ENCODE peak calls at places on chromosomes 5 and 9, in four cellular contexts. G is stimulated activated CD4-positive, alpha-beta T cell treated with anti-CD3 and anti-CD28 coated beads, TNF-alpha, amount 100 ng/mL, for 48 hours; V is spleen; S is KG1. R is an unnamed sample.

GRCh38 chr5:98934581-98934980 is 5.8 kb upstream of the CHD1 start:
- DNase-seq in G (no peak), V (no peak), S (no peak), R (no peak)

GRCh38 chr5:30502277-30502676 is 691.2 kb upstream of the CDH6 start:
- DNase-seq in G (no peak), V (no peak), S (no peak), R (no peak)

GRCh38 chr9:14240491-14240890 is 73.5 kb downstream of the NFIB start:
- DNase-seq in G (no peak), V (no peak), S (no peak), R (no peak)

GRCh38 chr9:126861707-126862460 is 1.4 kb downstream of the ZBTB34 start:
- DNase-seq in G (no peak), V (peak), S (peak), R (no peak)

GRCh38 chr9:135090547-135090946 is 3.1 kb downstream of the OLFM1 start:
- DNase-seq in G (no peak), V (no peak), S (no peak), R (no peak)

GRCh38 chr5:625516-625915 is 13.4 kb downstream of the CEP72 start:
- DNase-seq in G (no peak), V (peak), S (no peak), R (no peak)

GRCh38 chr9:5110867-5111681 is 74.4 kb downstream of the INSL6 start:
- DNase-seq in G (no peak), V (peak), S (no peak), R (no peak)

GRCh38 chr5:130282044-130282443 is 377.8 kb downstream of the CHSY3 start:
- DNase-seq in G (no peak), V (no peak), S (no peak), R (no peak)

GRCh38 chr5:151612689-151613427 is 21.7 kb upstream of the FAT2 start:
- DNase-seq in G (peak), V (no peak), S (no peak), R (no peak)

GRCh38 chr9:27260789-27261516 is 36.0 kb downstream of the EQTN start:
- DNase-seq in G (no peak), V (no peak), S (no peak), R (no peak)

GRCh38 chr5:61313960-61314681 is 17.9 kb upstream of the ZSWIM6 start:
- DNase-seq in G (no peak), V (no peak), S (no peak), R (no peak)

GRCh38 chr9:69905291-69905690 is 84.7 kb downstream of the CFAP95 start:
- DNase-seq in G (no peak), V (no peak), S (no peak), R (no peak)

GRCh38 chr5:61969761-61970160 is 336.2 kb upstream of the KIF2A start:
- DNase-seq in G (no peak), V (no peak), S (no peak), R (no peak)

GRCh38 chr5:137888875-137889759 is at the start of gene PKD2L2:
- DNase-seq in G (peak), V (peak), S (peak), R (peak)

GRCh38 chr9:88777498-88778312 is 213.6 kb upstream of the S1PR3 start:
- DNase-seq in G (no peak), V (peak), S (no peak), R (no peak)

GRCh38 chr5:170424629-170425028 is 35.5 kb upstream of the KCNMB1 start:
- DNase-seq in G (no peak), V (no peak), S (no peak), R (no peak)

GRCh38 chr5:37090123-37090726 is 159.0 kb downstream of the CPLANE1 start:
- DNase-seq in G (no peak), V (no peak), S (no peak), R (no peak)

GRCh38 chr9:6567140-6567591 is 78.4 kb downstream of the GLDC start:
- DNase-seq in G (no peak), V (no peak), S (no peak), R (no peak)

GRCh38 chr5:88786217-88786560 is 96.8 kb downstream of the MEF2C start:
- DNase-seq in G (no peak), V (no peak), S (no peak), R (no peak)

R was measured in DMS79.